ENCODE peak calls at places on chromosomes 12 and 14, in four cellular contexts. I is mesothelial cell of epicardium, X is activated B cell treated with CpG ODN at 0.5 μM for 24 hours, P is sigmoid colon. B is an unnamed sample.

GRCh38 chr12:1529862-1530591 is 64.4 kb downstream of the FBXL14 start:
- DNase-seq in I (no peak), X (peak), P (peak), B (no peak)

GRCh38 chr12:83660727-83661126 is 974.0 kb downstream of the TMTC2 start:
- DNase-seq in I (no peak), X (no peak), P (no peak), B (no peak)

GRCh38 chr12:64147011-64147671 is 75.0 kb downstream of the KICS2 start:
- DNase-seq in I (no peak), X (no peak), P (no peak), B (no peak)

GRCh38 chr12:46468159-46468558 is 95.6 kb upstream of the SLC38A2 start:
- DNase-seq in I (no peak), X (no peak), P (no peak), B (no peak)

GRCh38 chr12:61095131-61095530 is 1165.1 kb upstream of the USP15 start:
- DNase-seq in I (no peak), X (no peak), P (no peak), B (no peak)

GRCh38 chr12:10220398-10221077 is 7.9 kb downstream of the GABARAPL1 start:
- DNase-seq in I (no peak), X (no peak), P (peak), B (peak)

GRCh38 chr12:132492522-132492921 is 2.6 kb downstream of the FBRSL1 start:
- DNase-seq in I (no peak), X (no peak), P (no peak), B (no peak)

GRCh38 chr12:89245090-89245489 is 107.2 kb downstream of the DUSP6 start:
- DNase-seq in I (no peak), X (no peak), P (no peak), B (no peak)

GRCh38 chr12:105166736-105167135 is 59.2 kb downstream of the WASHC4 start:
- DNase-seq in I (no peak), X (no peak), P (no peak), B (no peak)

GRCh38 chr12:101941306-101942000 is 64.1 kb downstream of the DRAM1 start:
- DNase-seq in I (no peak), X (no peak), P (no peak), B (no peak)

GRCh38 chr12:131222271-131223139 is 268.8 kb downstream of the ADGRD1 start:
- DNase-seq in I (no peak), X (no peak), P (no peak), B (no peak)

GRCh38 chr12:54598966-54599365 is 10.5 kb upstream of the PPP1R1A start:
- DNase-seq in I (no peak), X (no peak), P (no peak), B (no peak)

GRCh38 chr12:130053641-130054040 is 108.6 kb upstream of the FZD10 start:
- DNase-seq in I (no peak), X (no peak), P (no peak), B (no peak)

GRCh38 chr14:96249016-96249415 is 7.0 kb upstream of the BDKRB1 start:
- DNase-seq in I (no peak), X (no peak), P (peak), B (no peak)

GRCh38 chr12:1837541-1838206 is 17.3 kb downstream of the LRTM2 start:
- DNase-seq in I (no peak), X (no peak), P (peak), B (peak)

GRCh38 chr14:97788846-97789528 is 991.8 kb downstream of the VRK1 start:
- DNase-seq in I (no peak), X (no peak), P (no peak), B (no peak)

GRCh38 chr14:99601301-99601945 is 2.6 kb downstream of the CCDC85C start:
- DNase-seq in I (no peak), X (no peak), P (peak), B (peak)

DNA sequence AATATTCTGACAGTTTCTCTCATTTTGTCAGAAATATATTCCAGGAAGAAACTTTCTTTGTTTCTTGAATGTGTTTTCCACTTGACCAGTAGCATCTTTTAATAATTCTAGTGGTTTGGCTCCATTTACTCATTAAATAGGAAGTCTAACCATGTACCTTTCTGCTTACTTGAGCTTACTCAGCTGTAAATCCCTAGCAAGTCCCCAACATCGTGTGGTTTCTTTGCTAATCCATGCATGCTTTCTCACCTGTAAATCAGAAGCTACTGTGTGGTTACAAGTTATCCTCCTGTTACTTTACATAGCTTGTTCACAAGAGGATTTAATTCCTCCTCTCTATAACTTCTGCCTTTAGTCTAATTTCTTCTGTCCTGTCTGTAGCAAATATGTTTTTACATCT is 227.7 kb downstream of the FSCB start:
- DNase-seq in I (no peak), X (no peak), P (no peak), B (no peak)
- TF ChIP-seq CTCF in I (no peak), X (no peak), P (no peak), B (no peak)

GRCh38 chr14:102295301-102295700 is 9.7 kb downstream of the MOK start:
- DNase-seq in I (no peak), X (no peak), P (no peak), B (no peak)
- TF ChIP-seq CTCF in I (no peak), X (no peak), P (no peak), B (no peak)

DNA sequence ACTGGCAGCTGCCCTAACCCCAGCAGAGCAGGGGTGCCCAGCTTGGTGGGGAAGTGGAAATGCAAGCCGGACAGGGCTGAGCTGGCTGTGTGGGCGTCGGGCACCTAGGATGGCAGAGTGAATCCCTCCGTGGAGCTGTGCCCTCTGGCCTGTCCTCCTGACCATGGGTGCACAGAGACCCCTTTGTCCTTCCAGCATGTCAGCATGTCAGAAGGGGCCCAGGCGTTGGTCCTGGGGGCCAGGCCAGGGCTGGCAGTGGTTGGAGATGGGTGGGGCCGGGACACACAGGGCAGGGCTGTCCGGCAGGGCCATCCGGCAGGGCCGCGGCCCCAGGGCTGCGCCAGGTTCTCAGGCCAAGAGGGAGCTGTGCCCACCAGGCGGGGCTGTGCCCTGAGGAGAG is 8.8 kb upstream of the TEX22 start:
- DNase-seq in I (no peak), X (no peak), P (no peak), B (no peak)
- TF ChIP-seq CTCF in I (no peak), X (no peak), P (no peak), B (no peak)

GRCh38 chr14:21093769-21094681 is 4.4 kb downstream of the ZNF219 start:
- DNase-seq in I (no peak), X (no peak), P (no peak), B (no peak)
- TF ChIP-seq CTCF in I (peak), X (no peak), P (peak), B (no peak)

GRCh38 chr12:27524489-27524835 is 456 bp downstream of the PPFIBP1 start:
- DNase-seq in I (no peak), X (no peak), P (no peak), B (no peak)

GRCh38 chr12:27524839-27525238 is 833 bp downstream of the PPFIBP1 start:
- DNase-seq in I (no peak), X (no peak), P (no peak), B (no peak)

GRCh38 chr12:27525373-27525772 is 1.4 kb downstream of the PPFIBP1 start:
- DNase-seq in I (no peak), X (no peak), P (peak), B (no peak)

GRCh38 chr12:27523305-27523641 is 733 bp upstream of the PPFIBP1 start:
- DNase-seq in I (no peak), X (no peak), P (no peak), B (no peak)

DNA sequence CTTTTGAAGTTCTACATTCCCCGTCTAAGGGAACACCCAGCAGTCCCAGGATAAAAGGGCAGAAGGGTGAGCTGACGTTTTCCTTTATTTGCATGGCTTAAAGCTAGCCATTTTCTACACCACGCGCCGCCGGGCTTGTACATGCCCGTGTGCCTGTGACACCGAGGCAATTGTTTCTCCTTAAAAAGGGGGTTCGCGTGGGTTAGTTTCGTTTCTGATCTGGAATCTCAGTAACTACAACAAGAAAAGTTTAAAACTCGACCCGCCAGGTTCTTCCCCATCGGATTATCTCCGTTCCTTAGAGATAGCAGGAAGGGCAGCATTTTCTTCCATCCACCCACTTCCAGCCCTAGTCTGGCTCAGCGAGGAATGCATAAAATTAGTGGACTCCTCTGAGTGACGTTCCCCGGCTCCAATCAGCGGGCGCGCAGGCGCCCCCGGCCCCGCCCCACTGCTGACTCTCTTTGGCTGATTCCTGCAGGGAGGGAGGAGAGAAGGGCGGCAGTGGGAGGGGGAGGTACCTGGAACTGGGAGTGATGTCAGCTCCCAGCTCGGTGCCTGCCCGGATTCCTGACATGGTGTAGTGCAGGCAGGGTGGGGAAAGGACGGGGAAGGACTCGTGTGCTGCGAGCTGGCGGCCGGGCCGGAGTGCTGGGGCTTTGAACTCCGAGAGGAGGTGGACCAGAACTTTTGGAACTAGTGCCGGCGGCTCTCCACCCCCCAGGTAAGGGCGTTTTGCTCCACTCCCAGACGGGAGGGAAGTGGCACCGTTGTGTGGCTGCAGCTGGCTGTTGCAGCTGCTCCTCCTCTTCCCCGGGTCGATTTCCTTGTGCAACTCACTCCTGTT is at the start of gene PPFIBP1:
- DNase-seq in I (peak), X (peak), P (peak), B (peak)
- TF ChIP-seq CTCF in I (no peak), X (no peak), P (no peak), B (peak)

B was measured in right lobe of liver.